ENCODE peak calls at places on chromosomes 13 and 19, in ten cellular contexts. One of them, this sample, is unnamed.
A peak's percentile ranks its signal among the peaks of the same experiment; 100 is the strongest.

GRCh38 chr19:8552810-8553209 is 24.4 kb downstream of the MYO1F start:
- DNase-seq in SK-N-SH: peak; percentile 79
- DNase-seq in upper lobe of left lung: no peak
- DNase-seq in GM12878: no peak
- DNase-seq in transverse colon: no peak
- DNase-seq in H1: peak; percentile 10
- DNase-seq in sigmoid colon: no peak
- DNase-seq in K562: peak; percentile 69
- DNase-seq in A549: peak; percentile 36
- DNase-seq in ovary: no peak
- DNase-seq in this sample: no peak

GRCh38 chr19:4149518-4150288 is 3.7 kb upstream of the CREB3L3 start:
- DNase-seq in upper lobe of left lung: peak; percentile 35
- DNase-seq in GM12878: no peak
- DNase-seq in sigmoid colon: no peak
- DNase-seq in A549: no peak
- DNase-seq in H1: no peak
- DNase-seq in ovary: no peak
- DNase-seq in K562: no peak
- DNase-seq in transverse colon: peak; percentile 74
- DNase-seq in SK-N-SH: peak; percentile 4
- DNase-seq in this sample: no peak

GRCh38 chr19:53254451-53255341 is at the start of gene ZNF677:
- DNase-seq in transverse colon: peak; percentile 72
- DNase-seq in GM12878: no peak
- DNase-seq in ovary: peak; percentile 96
- DNase-seq in SK-N-SH: peak; percentile 94
- DNase-seq in K562: peak; percentile 35
- DNase-seq in H1: peak; percentile 64
- DNase-seq in sigmoid colon: peak; percentile 96
- DNase-seq in upper lobe of left lung: peak; percentile 85
- DNase-seq in A549: no peak
- DNase-seq in this sample: peak; percentile 74

GRCh38 chr13:105436946-105437345 is 1098.5 kb downstream of the EFNB2 start:
- DNase-seq in transverse colon: no peak
- DNase-seq in ovary: no peak
- DNase-seq in H1: no peak
- DNase-seq in sigmoid colon: no peak
- DNase-seq in K562: no peak
- DNase-seq in SK-N-SH: peak; percentile 11
- DNase-seq in A549: no peak
- DNase-seq in GM12878: no peak
- DNase-seq in upper lobe of left lung: no peak
- DNase-seq in this sample: no peak

GRCh38 chr13:49183672-49184315 is 36.3 kb upstream of the MLNR start:
- DNase-seq in sigmoid colon: no peak
- DNase-seq in K562: no peak
- DNase-seq in ovary: no peak
- DNase-seq in upper lobe of left lung: no peak
- DNase-seq in SK-N-SH: no peak
- DNase-seq in GM12878: no peak
- DNase-seq in H1: no peak
- DNase-seq in A549: no peak
- DNase-seq in transverse colon: no peak
- DNase-seq in this sample: no peak

GRCh38 chr19:21147540-21147939 is 5.7 kb downstream of the ZNF431 start:
- DNase-seq in upper lobe of left lung: no peak
- DNase-seq in A549: no peak
- DNase-seq in ovary: no peak
- DNase-seq in GM12878: no peak
- DNase-seq in H1: no peak
- DNase-seq in transverse colon: no peak
- DNase-seq in sigmoid colon: no peak
- DNase-seq in SK-N-SH: no peak
- DNase-seq in K562: no peak
- DNase-seq in this sample: no peak

GRCh38 chr19:40395956-40396355 is 6.0 kb upstream of the HIPK4 start:
- DNase-seq in SK-N-SH: no peak
- DNase-seq in H1: no peak
- DNase-seq in sigmoid colon: no peak
- DNase-seq in A549: no peak
- DNase-seq in K562: no peak
- DNase-seq in transverse colon: no peak
- DNase-seq in ovary: no peak
- DNase-seq in GM12878: no peak
- DNase-seq in upper lobe of left lung: no peak
- DNase-seq in this sample: no peak

GRCh38 chr13:49098771-49099512 is 121.2 kb upstream of the MLNR start:
- DNase-seq in sigmoid colon: no peak
- DNase-seq in transverse colon: no peak
- DNase-seq in K562: peak; percentile 10
- DNase-seq in H1: no peak
- DNase-seq in A549: no peak
- DNase-seq in SK-N-SH: peak; percentile 9
- DNase-seq in upper lobe of left lung: peak; percentile 34
- DNase-seq in ovary: no peak
- DNase-seq in GM12878: no peak
- DNase-seq in this sample: no peak

GRCh38 chr13:50527612-50528509 is 315.6 kb downstream of the DLEU7 start:
- DNase-seq in A549: no peak
- DNase-seq in SK-N-SH: no peak
- DNase-seq in K562: peak; percentile 29
- DNase-seq in sigmoid colon: no peak
- DNase-seq in ovary: no peak
- DNase-seq in GM12878: no peak
- DNase-seq in transverse colon: no peak
- DNase-seq in upper lobe of left lung: peak; percentile 36
- DNase-seq in H1: no peak
- DNase-seq in this sample: no peak

GRCh38 chr13:68927387-68928026 is 1180.1 kb upstream of the ATXN8OS start:
- DNase-seq in sigmoid colon: no peak
- DNase-seq in GM12878: no peak
- DNase-seq in H1: peak; percentile 43
- DNase-seq in SK-N-SH: peak; percentile 6
- DNase-seq in K562: peak; percentile 31
- DNase-seq in transverse colon: peak; percentile 6
- DNase-seq in upper lobe of left lung: no peak
- DNase-seq in A549: no peak
- DNase-seq in ovary: no peak
- DNase-seq in this sample: no peak

GRCh38 chr19:903266-903797 is 9.7 kb downstream of the R3HDM4 start:
- DNase-seq in sigmoid colon: no peak
- DNase-seq in ovary: no peak
- DNase-seq in transverse colon: no peak
- DNase-seq in H1: no peak
- DNase-seq in GM12878: no peak
- DNase-seq in K562: peak; percentile 67
- DNase-seq in SK-N-SH: peak; percentile 62
- DNase-seq in upper lobe of left lung: no peak
- DNase-seq in A549: no peak
- DNase-seq in this sample: no peak

GRCh38 chr13:101575591-101575990 is 123.1 kb downstream of the ITGBL1 start:
- DNase-seq in ovary: no peak
- DNase-seq in K562: no peak
- DNase-seq in A549: no peak
- DNase-seq in upper lobe of left lung: no peak
- DNase-seq in sigmoid colon: no peak
- DNase-seq in H1: no peak
- DNase-seq in transverse colon: no peak
- DNase-seq in GM12878: no peak
- DNase-seq in SK-N-SH: no peak
- DNase-seq in this sample: no peak

GRCh38 chr19:58553799-58554493 is 959 bp downstream of the CHMP2A start:
- DNase-seq in ovary: no peak
- DNase-seq in sigmoid colon: peak; percentile 69
- DNase-seq in SK-N-SH: no peak
- DNase-seq in upper lobe of left lung: no peak
- DNase-seq in GM12878: no peak
- DNase-seq in transverse colon: no peak
- DNase-seq in K562: no peak
- DNase-seq in A549: no peak
- DNase-seq in H1: no peak
- DNase-seq in this sample: no peak

GRCh38 chr13:48726711-48727110 is 73.0 kb downstream of the CYSLTR2 start:
- DNase-seq in sigmoid colon: no peak
- DNase-seq in SK-N-SH: no peak
- DNase-seq in K562: no peak
- DNase-seq in H1: no peak
- DNase-seq in upper lobe of left lung: no peak
- DNase-seq in A549: no peak
- DNase-seq in GM12878: no peak
- DNase-seq in ovary: no peak
- DNase-seq in transverse colon: no peak
- DNase-seq in this sample: no peak

GRCh38 chr19:48966541-48967345 is 1.6 kb downstream of the FTL start:
- DNase-seq in ovary: no peak
- DNase-seq in K562: peak; percentile 70
- DNase-seq in sigmoid colon: no peak
- DNase-seq in SK-N-SH: no peak
- DNase-seq in transverse colon: no peak
- DNase-seq in A549: no peak
- DNase-seq in GM12878: no peak
- DNase-seq in H1: no peak
- DNase-seq in upper lobe of left lung: no peak
- DNase-seq in this sample: no peak
- H3K4me1 ChIP-seq in ovary: peaks cover 10% of the 10 kb centered on the region
- H3K4me1 ChIP-seq in K562: peaks cover 40% of the 10 kb centered on the region
- H3K4me1 ChIP-seq in sigmoid colon: peaks cover 56% of the 10 kb centered on the region
- H3K4me1 ChIP-seq in SK-N-SH: peaks cover 26% of the 10 kb centered on the region
- H3K4me1 ChIP-seq in transverse colon: peaks cover 30% of the 10 kb centered on the region
- H3K4me1 ChIP-seq in A549: peaks cover 54% of the 10 kb centered on the region
- H3K4me1 ChIP-seq in GM12878: peaks cover 40% of the 10 kb centered on the region
- H3K4me1 ChIP-seq in H1: peaks cover 9% of the 10 kb centered on the region
- H3K4me1 ChIP-seq in upper lobe of left lung: peaks cover 54% of the 10 kb centered on the region
- H3K4me1 ChIP-seq in this sample: no peaks in the 10 kb centered on the region

GRCh38 chr13:39682788-39683187 is 27.3 kb downstream of the COG6 start:
- DNase-seq in sigmoid colon: no peak
- DNase-seq in SK-N-SH: no peak
- DNase-seq in K562: no peak
- DNase-seq in transverse colon: no peak
- DNase-seq in ovary: no peak
- DNase-seq in H1: no peak
- DNase-seq in A549: no peak
- DNase-seq in upper lobe of left lung: no peak
- DNase-seq in GM12878: peak; percentile 11
- DNase-seq in this sample: no peak
- H3K9me3 ChIP-seq in sigmoid colon: no peaks in the 10 kb centered on the region
- H3K9me3 ChIP-seq in SK-N-SH: no peaks in the 10 kb centered on the region
- H3K9me3 ChIP-seq in K562: no peaks in the 10 kb centered on the region
- H3K9me3 ChIP-seq in transverse colon: no peaks in the 10 kb centered on the region
- H3K9me3 ChIP-seq in ovary: no peaks in the 10 kb centered on the region
- H3K9me3 ChIP-seq in H1: no peaks in the 10 kb centered on the region
- H3K9me3 ChIP-seq in A549: no peaks in the 10 kb centered on the region
- H3K9me3 ChIP-seq in upper lobe of left lung: no peaks in the 10 kb centered on the region
- H3K9me3 ChIP-seq in GM12878: no peaks in the 10 kb centered on the region
- H3K9me3 ChIP-seq in this sample: no peaks in the 10 kb centered on the region

GRCh38 chr19:46068345-46069258 is 27.8 kb upstream of the IGFL4 start:
- DNase-seq in K562: no peak
- DNase-seq in SK-N-SH: no peak
- DNase-seq in transverse colon: peak; percentile 33
- DNase-seq in sigmoid colon: no peak
- DNase-seq in H1: no peak
- DNase-seq in upper lobe of left lung: no peak
- DNase-seq in ovary: no peak
- DNase-seq in GM12878: no peak
- DNase-seq in A549: peak; percentile 68
- DNase-seq in this sample: no peak
- TF ChIP-seq EP300 in K562: no peak
- TF ChIP-seq EP300 in SK-N-SH: peak; percentile 50
- TF ChIP-seq EP300 in transverse colon: no peak
- TF ChIP-seq EP300 in sigmoid colon: no peak
- TF ChIP-seq EP300 in H1: no peak
- TF ChIP-seq EP300 in upper lobe of left lung: no peak
- TF ChIP-seq EP300 in ovary: no peak
- TF ChIP-seq EP300 in GM12878: no peak
- TF ChIP-seq EP300 in A549: peak; percentile 89
- TF ChIP-seq EP300 in this sample: no peak

DNA sequence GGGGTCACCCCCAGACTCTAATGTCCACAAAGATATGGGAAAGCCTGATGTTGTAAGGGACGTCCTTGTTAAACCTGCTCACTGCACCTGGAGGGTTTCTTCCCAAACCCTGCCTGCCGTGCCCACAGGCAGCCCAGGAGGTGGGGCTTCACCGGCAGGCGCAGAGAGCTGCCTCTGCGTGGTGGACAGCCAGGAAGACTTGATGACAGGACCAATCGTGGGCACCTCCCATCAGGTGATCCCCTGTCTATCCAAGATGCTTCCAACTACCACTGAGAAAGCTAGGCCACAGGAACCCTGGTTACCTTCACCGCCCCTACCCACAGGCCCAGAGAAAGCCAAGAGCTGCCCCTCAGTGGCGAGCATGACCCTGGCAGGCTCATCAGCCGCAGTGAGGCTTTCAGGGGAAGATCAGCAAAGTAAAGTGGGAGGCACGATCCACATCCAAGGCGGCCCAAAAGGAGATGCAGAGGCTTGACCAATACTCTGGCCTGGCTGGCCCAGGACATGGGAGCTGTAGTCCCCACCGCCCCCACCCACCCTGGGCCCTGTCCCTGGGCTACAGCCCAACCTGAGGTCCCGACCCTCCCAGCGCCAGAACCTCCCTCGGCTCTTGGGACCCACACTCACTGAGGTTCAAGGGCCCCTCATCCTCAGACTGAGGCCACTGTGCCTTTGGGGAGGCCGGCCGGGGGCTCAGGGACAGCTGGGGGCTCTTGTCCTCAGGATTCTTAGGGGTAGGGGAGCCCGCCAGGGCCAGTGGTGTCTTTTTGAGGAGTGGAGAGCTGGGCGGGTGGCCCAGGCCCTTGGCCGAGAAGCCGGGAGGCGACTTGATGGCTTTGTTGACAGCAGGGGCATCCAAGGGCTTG is 10.4 kb upstream of the AKAP8L start:
- DNase-seq in SK-N-SH: no peak
- DNase-seq in A549: no peak
- DNase-seq in ovary: no peak
- DNase-seq in transverse colon: no peak
- DNase-seq in K562: no peak
- DNase-seq in GM12878: no peak
- DNase-seq in H1: no peak
- DNase-seq in sigmoid colon: no peak
- DNase-seq in upper lobe of left lung: no peak
- DNase-seq in this sample: no peak
- H3K4me1 ChIP-seq in SK-N-SH: peaks cover 28% of the 10 kb centered on the region
- H3K4me1 ChIP-seq in A549: peaks cover 14% of the 10 kb centered on the region
- H3K4me1 ChIP-seq in ovary: peaks cover 13% of the 10 kb centered on the region
- H3K4me1 ChIP-seq in transverse colon: peaks cover 20% of the 10 kb centered on the region
- H3K4me1 ChIP-seq in K562: peaks cover 8% of the 10 kb centered on the region
- H3K4me1 ChIP-seq in GM12878: peaks cover 10% of the 10 kb centered on the region
- H3K4me1 ChIP-seq in H1: peaks cover 7% of the 10 kb centered on the region
- H3K4me1 ChIP-seq in sigmoid colon: peaks cover 42% of the 10 kb centered on the region
- H3K4me1 ChIP-seq in upper lobe of left lung: peaks cover 29% of the 10 kb centered on the region
- H3K4me1 ChIP-seq in this sample: peaks cover 45% of the 10 kb centered on the region